ENCODE peak calls at places on chromosomes 2 and 18, in seven cellular contexts. B, J, A, L, X, D and O are unnamed samples.

GRCh38 chr2:38557217-38557616 is 45.5 kb downstream of the HNRNPLL start:
- DNase-seq in B (no peak), J (no peak), A (no peak), L (no peak), X (no peak), D (no peak), O (no peak)

GRCh38 chr2:162579986-162580385 is 236.1 kb downstream of the GCA start:
- DNase-seq in B (no peak), J (no peak), A (no peak), L (no peak), X (no peak), D (no peak), O (peak)

GRCh38 chr18:62250475-62250874 is 63.4 kb downstream of the RELCH start:
- DNase-seq in B (no peak), J (no peak), A (no peak), L (no peak), X (no peak), D (no peak), O (no peak)

GRCh38 chr2:20221939-20222768 is 2.8 kb downstream of the SDC1 start:
- DNase-seq in B (no peak), J (no peak), A (no peak), L (no peak), X (peak), D (no peak), O (no peak)

GRCh38 chr2:72031346-72032115 is 116.1 kb downstream of the CYP26B1 start:
- DNase-seq in B (no peak), J (no peak), A (no peak), L (peak), X (peak), D (no peak), O (no peak)

GRCh38 chr2:99867690-99868089 is 274.7 kb downstream of the AFF3 start:
- DNase-seq in B (no peak), J (no peak), A (no peak), L (no peak), X (no peak), D (no peak), O (peak)

GRCh38 chr2:38875227-38875575 is 533 bp downstream of the DHX57 start:
- DNase-seq in B (no peak), J (no peak), A (no peak), L (no peak), X (no peak), D (peak), O (no peak)

GRCh38 chr18:42192251-42193248 is 237.5 kb downstream of the PIK3C3 start:
- DNase-seq in B (no peak), J (no peak), A (no peak), L (no peak), X (no peak), D (peak), O (no peak)

GRCh38 chr18:58054041-58054733 is 10.2 kb downstream of the NEDD4L start:
- DNase-seq in B (no peak), J (no peak), A (no peak), L (no peak), X (peak), D (peak), O (peak)

GRCh38 chr2:170222298-170222697 is 44.4 kb downstream of the MYO3B start:
- DNase-seq in B (no peak), J (no peak), A (no peak), L (no peak), X (peak), D (no peak), O (peak)

GRCh38 chr2:152475982-152476381 is 141.0 kb downstream of the FMNL2 start:
- DNase-seq in B (no peak), J (no peak), A (no peak), L (no peak), X (no peak), D (peak), O (no peak)

GRCh38 chr18:58028109-58028784 is 15.8 kb upstream of the NEDD4L start:
- DNase-seq in B (no peak), J (no peak), A (no peak), L (no peak), X (no peak), D (no peak), O (no peak)

GRCh38 chr2:201363857-201364560 is 6.9 kb upstream of the FLACC1 start:
- DNase-seq in B (peak), J (no peak), A (peak), L (no peak), X (peak), D (peak), O (peak)

GRCh38 chr18:78558101-78558810 is 421.4 kb upstream of the SALL3 start:
- DNase-seq in B (no peak), J (no peak), A (no peak), L (no peak), X (no peak), D (no peak), O (no peak)

GRCh38 chr2:46778516-46778915 is 137.1 kb downstream of the MCFD2 start:
- DNase-seq in B (no peak), J (peak), A (no peak), L (no peak), X (no peak), D (no peak), O (peak)

GRCh38 chr2:222861411-222862067 is 703 bp downstream of the ACSL3 start:
- DNase-seq in B (no peak), J (peak), A (peak), L (peak), X (no peak), D (peak), O (no peak)

GRCh38 chr2:49262815-49263560 is 108.7 kb upstream of the FSHR start:
- DNase-seq in B (no peak), J (no peak), A (no peak), L (no peak), X (no peak), D (no peak), O (peak)

GRCh38 chr2:126496493-126496892 is 159.5 kb upstream of the GYPC start:
- DNase-seq in B (no peak), J (no peak), A (no peak), L (peak), X (no peak), D (no peak), O (no peak)

GRCh38 chr2:64165696-64166095 is 21.5 kb upstream of the PELI1 start:
- DNase-seq in B (no peak), J (no peak), A (no peak), L (no peak), X (no peak), D (peak), O (no peak)

GRCh38 chr2:237639441-237640220 is 12.2 kb downstream of the LRRFIP1 start:
- DNase-seq in B (no peak), J (no peak), A (no peak), L (no peak), X (no peak), D (no peak), O (no peak)

GRCh38 chr2:236177967-236178909 is 10.1 kb upstream of the GBX2 start:
- DNase-seq in B (peak), J (peak), A (no peak), L (peak), X (peak), D (peak), O (peak)

GRCh38 chr2:45119855-45120254 is 110.6 kb upstream of the SIX2 start:
- DNase-seq in B (no peak), J (no peak), A (no peak), L (no peak), X (no peak), D (peak), O (peak)

GRCh38 chr2:18626958-18627650 is 37.7 kb upstream of the NT5C1B start:
- DNase-seq in B (no peak), J (no peak), A (no peak), L (no peak), X (no peak), D (peak), O (no peak)